ENCODE peak calls at places on chromosomes 6 and 20, in seven cellular contexts. One of them, this sample, is unnamed.

GRCh38 chr6:4021862-4022715 is 56.8 kb downstream of the FAM217A start:
- DNase-seq in Peyer's patch: no peak
- DNase-seq in DND-41: no peak
- DNase-seq in mesendoderm: no peak
- DNase-seq in hepatocyte: no peak
- DNase-seq in astrocyte: peak; percentile 1
- DNase-seq in CD8-positive, alpha-beta T cell: no peak
- DNase-seq in this sample: no peak

GRCh38 chr20:59082981-59083380 is 40.4 kb upstream of the PRELID3B start:
- DNase-seq in DND-41: no peak
- DNase-seq in astrocyte: peak; percentile 70
- DNase-seq in CD8-positive, alpha-beta T cell: no peak
- DNase-seq in Peyer's patch: no peak
- DNase-seq in hepatocyte: no peak
- DNase-seq in mesendoderm: peak; percentile 37
- DNase-seq in this sample: no peak

GRCh38 chr20:50919567-50919966 is 11.7 kb downstream of the ADNP start:
- DNase-seq in mesendoderm: no peak
- DNase-seq in CD8-positive, alpha-beta T cell: no peak
- DNase-seq in hepatocyte: peak; percentile 80
- DNase-seq in DND-41: no peak
- DNase-seq in Peyer's patch: no peak
- DNase-seq in astrocyte: peak; percentile 53
- DNase-seq in this sample: no peak

GRCh38 chr20:709421-709820 is 33.8 kb upstream of the SCRT2 start:
- DNase-seq in DND-41: no peak
- DNase-seq in astrocyte: no peak
- DNase-seq in CD8-positive, alpha-beta T cell: no peak
- DNase-seq in mesendoderm: no peak
- DNase-seq in hepatocyte: no peak
- DNase-seq in Peyer's patch: no peak
- DNase-seq in this sample: no peak

GRCh38 chr6:13404115-13404891 is 76.0 kb upstream of the TBC1D7 start:
- DNase-seq in hepatocyte: no peak
- DNase-seq in Peyer's patch: no peak
- DNase-seq in CD8-positive, alpha-beta T cell: no peak
- DNase-seq in mesendoderm: no peak
- DNase-seq in astrocyte: peak; percentile 76
- DNase-seq in DND-41: no peak
- DNase-seq in this sample: no peak

GRCh38 chr6:72825265-72825918 is 203.5 kb downstream of the KCNQ5 start:
- DNase-seq in DND-41: no peak
- DNase-seq in mesendoderm: peak; percentile 19
- DNase-seq in astrocyte: peak; percentile 60
- DNase-seq in CD8-positive, alpha-beta T cell: no peak
- DNase-seq in Peyer's patch: no peak
- DNase-seq in hepatocyte: no peak
- DNase-seq in this sample: no peak

GRCh38 chr6:79377047-79377446 is 142.6 kb upstream of the HMGN3 start:
- DNase-seq in astrocyte: peak; percentile 8
- DNase-seq in mesendoderm: no peak
- DNase-seq in Peyer's patch: no peak
- DNase-seq in hepatocyte: no peak
- DNase-seq in DND-41: no peak
- DNase-seq in CD8-positive, alpha-beta T cell: no peak
- DNase-seq in this sample: no peak

GRCh38 chr20:51029556-51029955 is 6.6 kb upstream of the KCNG1 start:
- DNase-seq in hepatocyte: no peak
- DNase-seq in DND-41: no peak
- DNase-seq in Peyer's patch: no peak
- DNase-seq in CD8-positive, alpha-beta T cell: no peak
- DNase-seq in mesendoderm: no peak
- DNase-seq in astrocyte: no peak
- DNase-seq in this sample: no peak

GRCh38 chr6:25369043-25369442 is 89.9 kb downstream of the CARMIL1 start:
- DNase-seq in Peyer's patch: no peak
- DNase-seq in CD8-positive, alpha-beta T cell: no peak
- DNase-seq in DND-41: no peak
- DNase-seq in mesendoderm: no peak
- DNase-seq in hepatocyte: no peak
- DNase-seq in astrocyte: peak; percentile 15
- DNase-seq in this sample: no peak

GRCh38 chr6:7763896-7764295 is 38.0 kb downstream of the BMP6 start:
- DNase-seq in DND-41: no peak
- DNase-seq in Peyer's patch: no peak
- DNase-seq in CD8-positive, alpha-beta T cell: no peak
- DNase-seq in mesendoderm: no peak
- DNase-seq in astrocyte: no peak
- DNase-seq in hepatocyte: no peak
- DNase-seq in this sample: no peak

GRCh38 chr6:148263961-148264360 is 78.7 kb upstream of the SASH1 start:
- DNase-seq in Peyer's patch: no peak
- DNase-seq in DND-41: no peak
- DNase-seq in mesendoderm: no peak
- DNase-seq in hepatocyte: no peak
- DNase-seq in CD8-positive, alpha-beta T cell: no peak
- DNase-seq in astrocyte: no peak
- DNase-seq in this sample: no peak

GRCh38 chr20:61750093-61750492 is 315.6 kb downstream of the TAF4 start:
- DNase-seq in mesendoderm: no peak
- DNase-seq in astrocyte: no peak
- DNase-seq in DND-41: no peak
- DNase-seq in CD8-positive, alpha-beta T cell: no peak
- DNase-seq in Peyer's patch: no peak
- DNase-seq in hepatocyte: no peak
- DNase-seq in this sample: no peak

GRCh38 chr20:62735331-62735821 is 26.7 kb downstream of the NTSR1 start:
- DNase-seq in hepatocyte: no peak
- DNase-seq in Peyer's patch: no peak
- DNase-seq in astrocyte: no peak
- DNase-seq in CD8-positive, alpha-beta T cell: no peak
- DNase-seq in mesendoderm: no peak
- DNase-seq in DND-41: no peak
- DNase-seq in this sample: no peak

GRCh38 chr6:40162074-40162473 is 227.8 kb upstream of the MOCS1 start:
- DNase-seq in CD8-positive, alpha-beta T cell: no peak
- DNase-seq in mesendoderm: no peak
- DNase-seq in astrocyte: no peak
- DNase-seq in DND-41: no peak
- DNase-seq in Peyer's patch: no peak
- DNase-seq in hepatocyte: no peak
- DNase-seq in this sample: no peak

GRCh38 chr6:125584468-125584939 is 164.9 kb upstream of the HEY2 start:
- DNase-seq in mesendoderm: peak; percentile 97
- DNase-seq in astrocyte: peak; percentile 14
- DNase-seq in Peyer's patch: no peak
- DNase-seq in DND-41: no peak
- DNase-seq in hepatocyte: peak; percentile 66
- DNase-seq in CD8-positive, alpha-beta T cell: no peak
- DNase-seq in this sample: no peak

GRCh38 chr20:11429168-11429567 is 488.5 kb upstream of the BTBD3 start:
- DNase-seq in mesendoderm: no peak
- DNase-seq in astrocyte: no peak
- DNase-seq in Peyer's patch: no peak
- DNase-seq in hepatocyte: no peak
- DNase-seq in CD8-positive, alpha-beta T cell: no peak
- DNase-seq in DND-41: no peak
- DNase-seq in this sample: no peak

GRCh38 chr20:25338112-25339023 is 52.3 kb downstream of the ABHD12 start:
- DNase-seq in hepatocyte: no peak
- DNase-seq in DND-41: no peak
- DNase-seq in CD8-positive, alpha-beta T cell: no peak
- DNase-seq in Peyer's patch: no peak
- DNase-seq in astrocyte: no peak
- DNase-seq in mesendoderm: no peak
- DNase-seq in this sample: no peak

GRCh38 chr6:30260036-30260504 is 46.9 kb upstream of the TRIM26 start:
- DNase-seq in DND-41: no peak
- DNase-seq in hepatocyte: peak; percentile 27
- DNase-seq in Peyer's patch: no peak
- DNase-seq in CD8-positive, alpha-beta T cell: no peak
- DNase-seq in mesendoderm: peak; percentile 26
- DNase-seq in astrocyte: no peak
- DNase-seq in this sample: no peak

GRCh38 chr6:20875369-20875963 is 341.2 kb downstream of the CDKAL1 start:
- DNase-seq in Peyer's patch: no peak
- DNase-seq in CD8-positive, alpha-beta T cell: no peak
- DNase-seq in DND-41: peak; percentile 40
- DNase-seq in mesendoderm: no peak
- DNase-seq in astrocyte: peak; percentile 30
- DNase-seq in hepatocyte: peak; percentile 45
- DNase-seq in this sample: no peak

GRCh38 chr6:78810146-78810545 is 57.2 kb upstream of the IRAK1BP1 start:
- DNase-seq in mesendoderm: peak; percentile 75
- DNase-seq in CD8-positive, alpha-beta T cell: no peak
- DNase-seq in hepatocyte: peak; percentile 67
- DNase-seq in Peyer's patch: no peak
- DNase-seq in DND-41: no peak
- DNase-seq in astrocyte: peak; percentile 39
- DNase-seq in this sample: no peak

GRCh38 chr6:96991618-96992355 is 67.3 kb downstream of the KLHL32 start:
- DNase-seq in CD8-positive, alpha-beta T cell: no peak
- DNase-seq in Peyer's patch: no peak
- DNase-seq in hepatocyte: no peak
- DNase-seq in DND-41: no peak
- DNase-seq in astrocyte: no peak
- DNase-seq in mesendoderm: no peak
- DNase-seq in this sample: no peak

GRCh38 chr20:33666293-33667244 is at the start of gene ACTL10:
- DNase-seq in CD8-positive, alpha-beta T cell: peak; percentile 53
- DNase-seq in DND-41: no peak
- DNase-seq in Peyer's patch: peak; percentile 98
- DNase-seq in hepatocyte: peak; percentile 92
- DNase-seq in astrocyte: peak; percentile 90
- DNase-seq in mesendoderm: peak; percentile 95
- DNase-seq in this sample: peak; percentile 86

GRCh38 chr20:33662172-33662571 is at the start of gene C20orf144:
- DNase-seq in Peyer's patch: no peak
- DNase-seq in DND-41: no peak
- DNase-seq in CD8-positive, alpha-beta T cell: no peak
- DNase-seq in astrocyte: no peak
- DNase-seq in hepatocyte: no peak
- DNase-seq in mesendoderm: no peak
- DNase-seq in this sample: no peak

GRCh38 chr20:33663161-33664084 is 1.3 kb downstream of the C20orf144 start:
- DNase-seq in hepatocyte: peak; percentile 96
- DNase-seq in CD8-positive, alpha-beta T cell: peak; percentile 57
- DNase-seq in DND-41: peak; percentile 89
- DNase-seq in astrocyte: peak; percentile 44
- DNase-seq in Peyer's patch: peak; percentile 84
- DNase-seq in mesendoderm: peak; percentile 81
- DNase-seq in this sample: peak; percentile 79

GRCh38 chr20:33664762-33665144 is 2.0 kb upstream of the ACTL10 start:
- DNase-seq in astrocyte: no peak
- DNase-seq in DND-41: no peak
- DNase-seq in hepatocyte: no peak
- DNase-seq in Peyer's patch: no peak
- DNase-seq in mesendoderm: no peak
- DNase-seq in CD8-positive, alpha-beta T cell: no peak
- DNase-seq in this sample: no peak

GRCh38 chr20:33664085-33664761 is 2.1 kb downstream of the C20orf144 start:
- DNase-seq in hepatocyte: no peak
- DNase-seq in mesendoderm: peak; percentile 37
- DNase-seq in DND-41: no peak
- DNase-seq in CD8-positive, alpha-beta T cell: no peak
- DNase-seq in Peyer's patch: no peak
- DNase-seq in astrocyte: no peak
- DNase-seq in this sample: no peak
- H3K4me1 ChIP-seq in hepatocyte: peaks cover 14% of the 10 kb centered on the region
- H3K4me1 ChIP-seq in mesendoderm: peaks cover 8% of the 10 kb centered on the region
- H3K4me1 ChIP-seq in DND-41: peaks cover 21% of the 10 kb centered on the region
- H3K4me1 ChIP-seq in CD8-positive, alpha-beta T cell: peaks cover 28% of the 10 kb centered on the region
- H3K4me1 ChIP-seq in Peyer's patch: peaks cover 40% of the 10 kb centered on the region
- H3K4me1 ChIP-seq in astrocyte: peaks cover 24% of the 10 kb centered on the region
- H3K4me1 ChIP-seq in this sample: peaks cover 21% of the 10 kb centered on the region

DNA sequence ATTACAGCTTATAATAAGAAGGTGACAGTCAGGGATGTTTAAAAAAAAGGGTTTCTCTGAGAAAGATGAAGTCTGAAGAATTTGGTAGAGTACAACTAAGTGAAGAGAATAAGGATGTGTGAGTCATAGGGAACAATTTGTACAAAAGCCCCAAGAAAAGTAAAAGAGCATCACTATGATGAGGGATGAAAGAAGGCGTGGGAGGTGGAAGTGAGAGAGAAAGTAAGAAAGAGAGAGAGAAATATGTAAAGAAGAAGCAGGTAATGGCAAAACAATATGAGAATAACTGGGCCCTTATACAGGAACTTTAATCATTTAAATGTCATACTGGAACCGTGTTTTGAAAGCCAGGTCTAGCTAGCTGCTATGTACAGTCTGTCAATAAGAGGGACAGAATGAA is 179.4 kb downstream of the ASCC3 start:
- DNase-seq in hepatocyte: no peak
- DNase-seq in CD8-positive, alpha-beta T cell: no peak
- DNase-seq in mesendoderm: no peak
- DNase-seq in Peyer's patch: no peak
- DNase-seq in DND-41: no peak
- DNase-seq in astrocyte: no peak
- DNase-seq in this sample: no peak
- H3K4me1 ChIP-seq in hepatocyte: no peaks in the 10 kb centered on the region
- H3K4me1 ChIP-seq in CD8-positive, alpha-beta T cell: no peaks in the 10 kb centered on the region
- H3K4me1 ChIP-seq in mesendoderm: no peaks in the 10 kb centered on the region
- H3K4me1 ChIP-seq in Peyer's patch: no peaks in the 10 kb centered on the region
- H3K4me1 ChIP-seq in DND-41: no peaks in the 10 kb centered on the region
- H3K4me1 ChIP-seq in astrocyte: no peaks in the 10 kb centered on the region
- H3K4me1 ChIP-seq in this sample: no peaks in the 10 kb centered on the region

GRCh38 chr20:17587148-17587547 is 17.3 kb downstream of the DSTN start:
- DNase-seq in Peyer's patch: no peak
- DNase-seq in DND-41: no peak
- DNase-seq in CD8-positive, alpha-beta T cell: no peak
- DNase-seq in astrocyte: no peak
- DNase-seq in mesendoderm: no peak
- DNase-seq in hepatocyte: no peak
- DNase-seq in this sample: no peak
- H3K4me1 ChIP-seq in Peyer's patch: no peaks in the 10 kb centered on the region
- H3K4me1 ChIP-seq in DND-41: no peaks in the 10 kb centered on the region
- H3K4me1 ChIP-seq in CD8-positive, alpha-beta T cell: no peaks in the 10 kb centered on the region
- H3K4me1 ChIP-seq in astrocyte: peaks cover 17% of the 10 kb centered on the region
- H3K4me1 ChIP-seq in mesendoderm: no peaks in the 10 kb centered on the region
- H3K4me1 ChIP-seq in hepatocyte: peaks cover 11% of the 10 kb centered on the region
- H3K4me1 ChIP-seq in this sample: no peaks in the 10 kb centered on the region

DNA sequence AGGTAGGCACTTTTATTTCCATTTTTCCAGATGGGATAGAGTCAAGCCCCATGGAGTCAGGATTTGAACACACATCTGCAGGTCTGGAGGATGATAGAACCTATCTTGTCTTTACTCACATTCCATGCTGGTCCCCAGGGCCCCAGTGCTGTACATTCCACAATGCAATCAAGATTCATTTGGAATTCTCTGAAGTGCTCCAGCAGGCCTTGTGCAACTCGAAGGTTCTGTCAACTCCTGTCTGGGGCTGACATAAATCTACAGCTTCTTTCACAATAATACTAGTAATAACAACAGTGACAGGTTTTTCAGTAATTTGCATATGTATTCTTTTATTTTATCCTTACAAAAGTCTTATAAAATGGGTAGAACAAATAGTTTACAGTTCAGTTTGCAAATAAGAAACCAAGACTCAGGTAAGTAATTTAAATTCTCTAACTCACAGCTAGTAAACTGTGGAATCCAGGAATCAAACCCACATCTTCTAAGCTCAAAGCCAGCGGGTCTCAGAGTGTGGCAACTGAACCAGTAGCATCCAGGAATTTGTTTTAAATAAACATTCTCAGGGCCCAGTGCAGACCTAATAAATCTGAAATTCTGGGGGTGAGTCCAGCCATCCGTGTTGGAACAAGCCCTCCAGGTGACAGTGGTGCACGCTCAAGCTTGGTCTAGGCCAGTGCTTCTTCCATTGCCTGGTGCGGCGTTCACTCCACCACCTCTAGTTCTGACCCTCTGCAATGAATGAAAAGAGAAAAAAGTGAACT is 137.0 kb upstream of the TNFAIP3 start:
- DNase-seq in CD8-positive, alpha-beta T cell: no peak
- DNase-seq in mesendoderm: no peak
- DNase-seq in DND-41: no peak
- DNase-seq in hepatocyte: peak; percentile 34
- DNase-seq in Peyer's patch: no peak
- DNase-seq in astrocyte: no peak
- DNase-seq in this sample: no peak
- H3K4me1 ChIP-seq in CD8-positive, alpha-beta T cell: no peaks in the 10 kb centered on the region
- H3K4me1 ChIP-seq in mesendoderm: no peaks in the 10 kb centered on the region
- H3K4me1 ChIP-seq in DND-41: peaks cover 36% of the 10 kb centered on the region
- H3K4me1 ChIP-seq in hepatocyte: peaks cover 31% of the 10 kb centered on the region
- H3K4me1 ChIP-seq in Peyer's patch: no peaks in the 10 kb centered on the region
- H3K4me1 ChIP-seq in astrocyte: peaks cover 12% of the 10 kb centered on the region
- H3K4me1 ChIP-seq in this sample: no peaks in the 10 kb centered on the region